ENCODE peak calls at places on chromosomes 6 and 20, in seven cellular contexts. One of them, this sample, is unnamed.

GRCh38 chr6:125306756-125307149 is 5.0 kb upstream of the HDDC2 start:
- DNase-seq in T-cell: no peak
- DNase-seq in NCI-H1092 treated with DMSO at 0.1 percent for 48 hours: no peak
- DNase-seq in activated CD4-positive, alpha-beta memory T cell treated with anti-CD3 and anti-CD28 coated beads for 36 hours: no peak
- DNase-seq in midbrain: no peak
- DNase-seq in H54: no peak
- DNase-seq in NCI-H1930: no peak
- DNase-seq in this sample: no peak

GRCh38 chr20:3557237-3557636 is 86.4 kb downstream of the ATRN start:
- DNase-seq in T-cell: no peak
- DNase-seq in NCI-H1092 treated with DMSO at 0.1 percent for 48 hours: no peak
- DNase-seq in activated CD4-positive, alpha-beta memory T cell treated with anti-CD3 and anti-CD28 coated beads for 36 hours: no peak
- DNase-seq in midbrain: peak
- DNase-seq in H54: no peak
- DNase-seq in NCI-H1930: no peak
- DNase-seq in this sample: no peak

GRCh38 chr6:150881911-150882481 is 16.5 kb downstream of the MTHFD1L start:
- DNase-seq in T-cell: no peak
- DNase-seq in NCI-H1092 treated with DMSO at 0.1 percent for 48 hours: peak
- DNase-seq in activated CD4-positive, alpha-beta memory T cell treated with anti-CD3 and anti-CD28 coated beads for 36 hours: no peak
- DNase-seq in midbrain: peak
- DNase-seq in H54: no peak
- DNase-seq in NCI-H1930: no peak
- DNase-seq in this sample: peak

GRCh38 chr6:9612489-9612888 is 802.4 kb downstream of the TFAP2A start:
- DNase-seq in T-cell: no peak
- DNase-seq in NCI-H1092 treated with DMSO at 0.1 percent for 48 hours: no peak
- DNase-seq in activated CD4-positive, alpha-beta memory T cell treated with anti-CD3 and anti-CD28 coated beads for 36 hours: no peak
- DNase-seq in midbrain: no peak
- DNase-seq in H54: no peak
- DNase-seq in NCI-H1930: no peak
- DNase-seq in this sample: peak

GRCh38 chr6:137358273-137358672 is 135.9 kb downstream of the OLIG3 start:
- DNase-seq in T-cell: no peak
- DNase-seq in NCI-H1092 treated with DMSO at 0.1 percent for 48 hours: no peak
- DNase-seq in activated CD4-positive, alpha-beta memory T cell treated with anti-CD3 and anti-CD28 coated beads for 36 hours: no peak
- DNase-seq in midbrain: no peak
- DNase-seq in H54: no peak
- DNase-seq in NCI-H1930: no peak
- DNase-seq in this sample: peak

GRCh38 chr6:151544453-151544852 is 50.6 kb downstream of the CCDC170 start:
- DNase-seq in T-cell: no peak
- DNase-seq in NCI-H1092 treated with DMSO at 0.1 percent for 48 hours: no peak
- DNase-seq in activated CD4-positive, alpha-beta memory T cell treated with anti-CD3 and anti-CD28 coated beads for 36 hours: no peak
- DNase-seq in midbrain: no peak
- DNase-seq in H54: no peak
- DNase-seq in NCI-H1930: no peak
- DNase-seq in this sample: no peak

GRCh38 chr6:148273962-148274752 is 68.5 kb upstream of the SASH1 start:
- DNase-seq in T-cell: no peak
- DNase-seq in NCI-H1092 treated with DMSO at 0.1 percent for 48 hours: no peak
- DNase-seq in activated CD4-positive, alpha-beta memory T cell treated with anti-CD3 and anti-CD28 coated beads for 36 hours: no peak
- DNase-seq in midbrain: peak
- DNase-seq in H54: no peak
- DNase-seq in NCI-H1930: no peak
- DNase-seq in this sample: no peak

GRCh38 chr6:43850314-43851203 is 80.5 kb downstream of the VEGFA start:
- DNase-seq in T-cell: no peak
- DNase-seq in NCI-H1092 treated with DMSO at 0.1 percent for 48 hours: no peak
- DNase-seq in activated CD4-positive, alpha-beta memory T cell treated with anti-CD3 and anti-CD28 coated beads for 36 hours: no peak
- DNase-seq in midbrain: no peak
- DNase-seq in H54: no peak
- DNase-seq in NCI-H1930: no peak
- DNase-seq in this sample: no peak

GRCh38 chr20:64093013-64093503 is 8.9 kb upstream of the LKAAEAR1 start:
- DNase-seq in T-cell: no peak
- DNase-seq in NCI-H1092 treated with DMSO at 0.1 percent for 48 hours: no peak
- DNase-seq in activated CD4-positive, alpha-beta memory T cell treated with anti-CD3 and anti-CD28 coated beads for 36 hours: no peak
- DNase-seq in midbrain: no peak
- DNase-seq in H54: no peak
- DNase-seq in NCI-H1930: no peak
- DNase-seq in this sample: no peak

GRCh38 chr6:140264451-140264850 is 890.0 kb upstream of the CITED2 start:
- DNase-seq in T-cell: no peak
- DNase-seq in NCI-H1092 treated with DMSO at 0.1 percent for 48 hours: no peak
- DNase-seq in activated CD4-positive, alpha-beta memory T cell treated with anti-CD3 and anti-CD28 coated beads for 36 hours: no peak
- DNase-seq in midbrain: no peak
- DNase-seq in H54: no peak
- DNase-seq in NCI-H1930: no peak
- DNase-seq in this sample: peak

GRCh38 chr6:135936606-135937005 is 85.1 kb downstream of the PDE7B start:
- DNase-seq in T-cell: no peak
- DNase-seq in NCI-H1092 treated with DMSO at 0.1 percent for 48 hours: no peak
- DNase-seq in activated CD4-positive, alpha-beta memory T cell treated with anti-CD3 and anti-CD28 coated beads for 36 hours: no peak
- DNase-seq in midbrain: no peak
- DNase-seq in H54: peak
- DNase-seq in NCI-H1930: no peak
- DNase-seq in this sample: peak

GRCh38 chr20:3980260-3981131 is 34.9 kb downstream of the RNF24 start:
- DNase-seq in T-cell: peak
- DNase-seq in NCI-H1092 treated with DMSO at 0.1 percent for 48 hours: no peak
- DNase-seq in activated CD4-positive, alpha-beta memory T cell treated with anti-CD3 and anti-CD28 coated beads for 36 hours: peak
- DNase-seq in midbrain: no peak
- DNase-seq in H54: peak
- DNase-seq in NCI-H1930: no peak
- DNase-seq in this sample: peak

GRCh38 chr6:7978736-7979135 is 68.1 kb upstream of the TXNDC5 start:
- DNase-seq in T-cell: no peak
- DNase-seq in NCI-H1092 treated with DMSO at 0.1 percent for 48 hours: no peak
- DNase-seq in activated CD4-positive, alpha-beta memory T cell treated with anti-CD3 and anti-CD28 coated beads for 36 hours: no peak
- DNase-seq in midbrain: no peak
- DNase-seq in H54: no peak
- DNase-seq in NCI-H1930: no peak
- DNase-seq in this sample: no peak

GRCh38 chr20:64038252-64038578 is 2.2 kb downstream of the C20orf204 start:
- DNase-seq in T-cell: no peak
- DNase-seq in NCI-H1092 treated with DMSO at 0.1 percent for 48 hours: no peak
- DNase-seq in activated CD4-positive, alpha-beta memory T cell treated with anti-CD3 and anti-CD28 coated beads for 36 hours: no peak
- DNase-seq in midbrain: no peak
- DNase-seq in H54: no peak
- DNase-seq in NCI-H1930: no peak
- DNase-seq in this sample: no peak

GRCh38 chr6:168122011-168122410 is 43.0 kb upstream of the FRMD1 start:
- DNase-seq in T-cell: no peak
- DNase-seq in NCI-H1092 treated with DMSO at 0.1 percent for 48 hours: no peak
- DNase-seq in activated CD4-positive, alpha-beta memory T cell treated with anti-CD3 and anti-CD28 coated beads for 36 hours: no peak
- DNase-seq in midbrain: no peak
- DNase-seq in H54: no peak
- DNase-seq in NCI-H1930: no peak
- DNase-seq in this sample: no peak

GRCh38 chr6:56552212-56553130 is 90.2 kb downstream of the DST start:
- DNase-seq in T-cell: no peak
- DNase-seq in NCI-H1092 treated with DMSO at 0.1 percent for 48 hours: no peak
- DNase-seq in activated CD4-positive, alpha-beta memory T cell treated with anti-CD3 and anti-CD28 coated beads for 36 hours: no peak
- DNase-seq in midbrain: no peak
- DNase-seq in H54: no peak
- DNase-seq in NCI-H1930: peak
- DNase-seq in this sample: no peak

GRCh38 chr6:129350278-129350677 is 359.7 kb downstream of the ARHGAP18 start:
- DNase-seq in T-cell: no peak
- DNase-seq in NCI-H1092 treated with DMSO at 0.1 percent for 48 hours: no peak
- DNase-seq in activated CD4-positive, alpha-beta memory T cell treated with anti-CD3 and anti-CD28 coated beads for 36 hours: no peak
- DNase-seq in midbrain: no peak
- DNase-seq in H54: no peak
- DNase-seq in NCI-H1930: no peak
- DNase-seq in this sample: no peak

GRCh38 chr6:118598324-118598723 is 50.2 kb downstream of the PLN start:
- DNase-seq in T-cell: no peak
- DNase-seq in NCI-H1092 treated with DMSO at 0.1 percent for 48 hours: no peak
- DNase-seq in activated CD4-positive, alpha-beta memory T cell treated with anti-CD3 and anti-CD28 coated beads for 36 hours: no peak
- DNase-seq in midbrain: no peak
- DNase-seq in H54: no peak
- DNase-seq in NCI-H1930: no peak
- DNase-seq in this sample: no peak

GRCh38 chr20:51360451-51361230 is 181.9 kb downstream of the NFATC2 start:
- DNase-seq in T-cell: no peak
- DNase-seq in NCI-H1092 treated with DMSO at 0.1 percent for 48 hours: no peak
- DNase-seq in activated CD4-positive, alpha-beta memory T cell treated with anti-CD3 and anti-CD28 coated beads for 36 hours: no peak
- DNase-seq in midbrain: no peak
- DNase-seq in H54: peak
- DNase-seq in NCI-H1930: no peak
- DNase-seq in this sample: peak